ENCODE peak calls at places on chromosomes 4 and X, in seven cellular contexts. One of them, this sample, is unnamed.

GRCh38 chrX:103276581-103277002 is at the start of gene TCEAL5:
- DNase-seq in lung microvascular endothelial cell: no peak
- DNase-seq in right cardiac atrium: peak; percentile 48
- DNase-seq in RWPE1: no peak
- DNase-seq in DMS79: peak; percentile 55
- DNase-seq in NCI-H1694: peak; percentile 61
- DNase-seq in stimulated activated CD4-positive, alpha-beta T cell treated with anti-CD3 and anti-CD28 coated beads, Interleukin-12 subunit alpha, Interleukin-12 subunit beta, amount 100 ng/mL, for 48 hours: no peak
- DNase-seq in this sample: no peak

GRCh38 chrX:150527108-150527507 is 41.3 kb upstream of the MTM1 start:
- DNase-seq in lung microvascular endothelial cell: no peak
- DNase-seq in right cardiac atrium: no peak
- DNase-seq in RWPE1: no peak
- DNase-seq in DMS79: no peak
- DNase-seq in NCI-H1694: no peak
- DNase-seq in stimulated activated CD4-positive, alpha-beta T cell treated with anti-CD3 and anti-CD28 coated beads, Interleukin-12 subunit alpha, Interleukin-12 subunit beta, amount 100 ng/mL, for 48 hours: no peak
- DNase-seq in this sample: no peak

GRCh38 chr4:7838136-7838782 is 101.4 kb downstream of the AFAP1 start:
- DNase-seq in lung microvascular endothelial cell: no peak
- DNase-seq in right cardiac atrium: no peak
- DNase-seq in RWPE1: no peak
- DNase-seq in DMS79: no peak
- DNase-seq in NCI-H1694: no peak
- DNase-seq in stimulated activated CD4-positive, alpha-beta T cell treated with anti-CD3 and anti-CD28 coated beads, Interleukin-12 subunit alpha, Interleukin-12 subunit beta, amount 100 ng/mL, for 48 hours: no peak
- DNase-seq in this sample: no peak

GRCh38 chrX:149493567-149494562 is 11.2 kb downstream of the IDS start:
- DNase-seq in lung microvascular endothelial cell: no peak
- DNase-seq in right cardiac atrium: peak; percentile 48
- DNase-seq in RWPE1: no peak
- DNase-seq in DMS79: no peak
- DNase-seq in NCI-H1694: no peak
- DNase-seq in stimulated activated CD4-positive, alpha-beta T cell treated with anti-CD3 and anti-CD28 coated beads, Interleukin-12 subunit alpha, Interleukin-12 subunit beta, amount 100 ng/mL, for 48 hours: no peak
- DNase-seq in this sample: no peak

GRCh38 chr4:8117278-8117682 is 41.3 kb downstream of the ABLIM2 start:
- DNase-seq in lung microvascular endothelial cell: peak; percentile 70
- DNase-seq in right cardiac atrium: peak; percentile 78
- DNase-seq in RWPE1: peak; percentile 59
- DNase-seq in DMS79: no peak
- DNase-seq in NCI-H1694: no peak
- DNase-seq in stimulated activated CD4-positive, alpha-beta T cell treated with anti-CD3 and anti-CD28 coated beads, Interleukin-12 subunit alpha, Interleukin-12 subunit beta, amount 100 ng/mL, for 48 hours: peak; percentile 39
- DNase-seq in this sample: no peak

GRCh38 chr4:84530449-84530848 is 31.4 kb upstream of the NKX6-1 start:
- DNase-seq in lung microvascular endothelial cell: no peak
- DNase-seq in right cardiac atrium: no peak
- DNase-seq in RWPE1: no peak
- DNase-seq in DMS79: no peak
- DNase-seq in NCI-H1694: no peak
- DNase-seq in stimulated activated CD4-positive, alpha-beta T cell treated with anti-CD3 and anti-CD28 coated beads, Interleukin-12 subunit alpha, Interleukin-12 subunit beta, amount 100 ng/mL, for 48 hours: no peak
- DNase-seq in this sample: no peak

GRCh38 chrX:115324194-115324593 is 34.7 kb downstream of the LUZP4 start:
- DNase-seq in lung microvascular endothelial cell: no peak
- DNase-seq in right cardiac atrium: peak; percentile 83
- DNase-seq in RWPE1: no peak
- DNase-seq in DMS79: peak; percentile 12
- DNase-seq in NCI-H1694: no peak
- DNase-seq in stimulated activated CD4-positive, alpha-beta T cell treated with anti-CD3 and anti-CD28 coated beads, Interleukin-12 subunit alpha, Interleukin-12 subunit beta, amount 100 ng/mL, for 48 hours: no peak
- DNase-seq in this sample: no peak

GRCh38 chrX:100368167-100368566 is 41.9 kb downstream of the PCDH19 start:
- DNase-seq in lung microvascular endothelial cell: peak; percentile 37
- DNase-seq in right cardiac atrium: no peak
- DNase-seq in RWPE1: peak; percentile 9
- DNase-seq in DMS79: no peak
- DNase-seq in NCI-H1694: no peak
- DNase-seq in stimulated activated CD4-positive, alpha-beta T cell treated with anti-CD3 and anti-CD28 coated beads, Interleukin-12 subunit alpha, Interleukin-12 subunit beta, amount 100 ng/mL, for 48 hours: no peak
- DNase-seq in this sample: no peak

GRCh38 chrX:150360331-150360730 is 2.8 kb upstream of the MAMLD1 start:
- DNase-seq in lung microvascular endothelial cell: no peak
- DNase-seq in right cardiac atrium: no peak
- DNase-seq in RWPE1: no peak
- DNase-seq in DMS79: no peak
- DNase-seq in NCI-H1694: no peak
- DNase-seq in stimulated activated CD4-positive, alpha-beta T cell treated with anti-CD3 and anti-CD28 coated beads, Interleukin-12 subunit alpha, Interleukin-12 subunit beta, amount 100 ng/mL, for 48 hours: no peak
- DNase-seq in this sample: no peak